ENCODE peak calls at places on chromosome 15, in four cellular contexts. P, F, I and U are unnamed samples.

GRCh38 chr15:52252781-52253180 is 42.8 kb downstream of the MYO5C start:
- DNase-seq in F (peak; percentile 95), I (no peak), P (peak; percentile 48), U (peak; percentile 94)

GRCh38 chr15:29124581-29125381 is 144.8 kb downstream of the NSMCE3 start:
- DNase-seq in I (peak; percentile 75), F (peak; percentile 79), P (no peak), U (no peak)

GRCh38 chr15:36356978-36357582 is 222.3 kb upstream of the CDIN1 start:
- DNase-seq in I (no peak), P (no peak), F (peak; percentile 98), U (no peak)

GRCh38 chr15:55407631-55407948 is 569 bp downstream of the CCPG1 start:
- DNase-seq in P (no peak), F (no peak), I (no peak), U (no peak)

GRCh38 chr15:28026764-28027713 is 72.1 kb downstream of the OCA2 start:
- DNase-seq in P (no peak), I (no peak), F (no peak), U (no peak)

GRCh38 chr15:49875392-49875791 is 243.6 kb downstream of the ATP8B4 start:
- DNase-seq in P (no peak), I (no peak), F (no peak), U (no peak)

GRCh38 chr15:51884041-51884440 is 54.6 kb downstream of the TMOD3 start:
- DNase-seq in P (no peak), I (no peak), F (no peak), U (no peak)

GRCh38 chr15:94387854-94388441 is 156.6 kb downstream of the MCTP2 start:
- DNase-seq in F (no peak), I (no peak), P (no peak), U (no peak)

GRCh38 chr15:78075490-78076230 is 1.9 kb downstream of the TBC1D2B start:
- DNase-seq in F (peak; percentile 91), P (peak; percentile 76), I (peak; percentile 77), U (no peak)

GRCh38 chr15:97598353-97598798 is 362.1 kb upstream of the ARRDC4 start:
- DNase-seq in F (no peak), I (no peak), P (no peak), U (no peak)

GRCh38 chr15:29750754-29751153 is 71.5 kb downstream of the TJP1 start:
- DNase-seq in P (no peak), I (no peak), F (peak; percentile 28), U (no peak)

GRCh38 chr15:68334661-68335124 is 57.1 kb downstream of the FEM1B start:
- DNase-seq in F (peak; percentile 91), P (no peak), I (no peak), U (no peak)

GRCh38 chr15:31254431-31255175 is 72.0 kb upstream of the KLF13 start:
- DNase-seq in P (no peak), I (no peak), F (peak; percentile 39), U (no peak)

GRCh38 chr15:25830844-25831443 is 32.2 kb downstream of the ATP10A start:
- DNase-seq in I (no peak), P (no peak), F (peak; percentile 98), U (no peak)

GRCh38 chr15:40302981-40303380 is 4.8 kb downstream of the PLCB2 start:
- DNase-seq in P (no peak), I (no peak), F (no peak), U (no peak)

GRCh38 chr15:96276438-96277210 is 53.9 kb upstream of the NR2F2 start:
- DNase-seq in P (no peak), I (no peak), F (peak; percentile 79), U (no peak)

GRCh38 chr15:99502182-99502581 is 63.6 kb upstream of the MEF2A start:
- DNase-seq in P (no peak), I (peak; percentile 23), F (no peak), U (no peak)

GRCh38 chr15:92807971-92808571 is 92.1 kb upstream of the CHD2 start:
- DNase-seq in P (peak; percentile 42), F (no peak), I (peak; percentile 67), U (no peak)

GRCh38 chr15:56168394-56168793 is 75.3 kb downstream of the RFX7 start:
- DNase-seq in P (no peak), F (peak; percentile 38), I (no peak), U (no peak)

GRCh38 chr15:39177561-39177960 is 403.3 kb upstream of the THBS1 start:
- DNase-seq in I (no peak), F (no peak), P (no peak), U (no peak)

DNA sequence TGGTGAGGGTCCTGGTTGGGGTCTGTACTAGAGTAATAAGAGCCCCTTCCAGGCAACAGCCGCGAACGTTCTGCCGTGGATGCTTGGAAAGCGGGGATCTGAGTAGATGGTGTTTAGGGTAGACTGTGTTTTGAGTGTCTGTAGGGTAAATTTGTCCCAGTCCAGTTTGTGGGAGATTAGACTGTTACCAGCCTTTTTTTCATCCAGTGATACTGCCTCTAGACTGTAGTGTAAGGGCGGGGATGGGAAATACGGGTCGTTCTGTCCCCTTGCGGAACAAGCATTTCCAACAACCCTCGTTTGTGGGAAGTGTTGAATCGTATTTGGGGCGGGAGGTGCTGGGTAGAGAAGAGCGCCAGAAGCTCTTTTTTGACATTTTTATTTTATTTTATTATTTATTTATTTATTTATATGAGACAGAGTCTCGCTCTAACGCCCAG is 434 bp downstream of the HAUS2 start:
- DNase-seq in F (peak; percentile 27), P (peak; percentile 23), I (no peak), U (no peak)
- H3K4me1 ChIP-seq in F (peaks cover 4% of the 10 kb centered on the region), P (peaks cover 46% of the 10 kb centered on the region), I (no peaks in the 10 kb centered on the region), U (peaks cover 27% of the 10 kb centered on the region)

DNA sequence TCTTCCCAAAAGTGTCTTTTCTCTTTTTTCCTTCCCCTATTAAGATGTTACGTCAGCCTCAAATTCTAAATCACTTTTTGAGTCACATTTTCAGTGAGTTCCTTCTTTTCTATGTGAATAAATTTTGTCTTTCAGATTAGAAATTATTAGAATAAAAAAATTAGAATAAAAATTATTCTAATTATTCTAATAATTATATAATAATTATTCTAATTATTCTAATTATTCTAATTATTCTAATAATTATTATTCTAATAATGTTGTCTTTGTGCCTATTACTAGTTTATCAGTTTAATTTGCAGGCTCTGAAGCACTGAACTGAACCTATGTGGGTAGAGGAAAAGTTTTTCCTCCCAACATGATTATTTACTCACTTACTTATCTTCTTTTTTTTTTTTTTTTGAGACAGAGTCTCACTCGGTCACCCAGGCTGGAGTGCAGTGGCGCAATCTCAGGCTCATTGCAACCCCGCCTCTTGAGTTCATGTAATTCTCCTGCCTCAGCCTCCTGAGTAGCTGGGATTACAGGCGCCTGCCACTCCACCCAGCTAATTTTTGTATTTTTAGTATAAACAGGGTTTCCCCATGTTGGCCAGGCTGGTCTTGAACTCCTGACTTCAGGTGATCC is 39.8 kb upstream of the C15orf39 start:
- DNase-seq in F (no peak), I (no peak), P (peak; percentile 91), U (no peak)
- H3K4me1 ChIP-seq in F (no peaks in the 10 kb centered on the region), I (peaks cover 5% of the 10 kb centered on the region), P (peaks cover 8% of the 10 kb centered on the region), U (no peaks in the 10 kb centered on the region)

DNA sequence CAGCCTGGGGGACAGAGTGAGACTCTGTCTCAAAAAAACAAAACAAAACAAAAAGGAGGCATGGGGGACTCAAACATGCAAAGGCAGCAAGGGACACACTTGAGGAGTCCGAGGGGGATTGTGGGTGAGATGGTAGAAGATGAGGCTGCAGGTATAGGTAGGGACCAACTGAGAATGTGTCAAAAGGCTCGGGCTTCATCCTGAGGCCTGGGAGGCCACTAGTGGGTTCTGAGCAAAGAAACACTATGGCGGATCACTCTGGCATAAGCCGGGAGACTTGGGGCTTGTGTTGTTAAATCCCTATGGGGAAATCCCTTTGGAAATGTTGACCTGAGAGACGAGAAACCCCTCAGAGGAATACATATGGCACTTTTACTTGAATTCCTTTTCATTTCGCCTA is 21.2 kb downstream of the ZNF710 start:
- DNase-seq in P (peak; percentile 9), I (peak; percentile 35), F (no peak), U (no peak)
- H3K4me1 ChIP-seq in P (peaks cover 42% of the 10 kb centered on the region), I (peaks cover 7% of the 10 kb centered on the region), F (no peaks in the 10 kb centered on the region), U (peaks cover 2% of the 10 kb centered on the region)

GRCh38 chr15:65695073-65695472 is 73.3 kb downstream of the SLC24A1 start:
- DNase-seq in F (no peak), P (no peak), I (no peak), U (no peak)
- H3K4me1 ChIP-seq in F (no peaks in the 10 kb centered on the region), P (no peaks in the 10 kb centered on the region), I (no peaks in the 10 kb centered on the region), U (no peaks in the 10 kb centered on the region)

DNA sequence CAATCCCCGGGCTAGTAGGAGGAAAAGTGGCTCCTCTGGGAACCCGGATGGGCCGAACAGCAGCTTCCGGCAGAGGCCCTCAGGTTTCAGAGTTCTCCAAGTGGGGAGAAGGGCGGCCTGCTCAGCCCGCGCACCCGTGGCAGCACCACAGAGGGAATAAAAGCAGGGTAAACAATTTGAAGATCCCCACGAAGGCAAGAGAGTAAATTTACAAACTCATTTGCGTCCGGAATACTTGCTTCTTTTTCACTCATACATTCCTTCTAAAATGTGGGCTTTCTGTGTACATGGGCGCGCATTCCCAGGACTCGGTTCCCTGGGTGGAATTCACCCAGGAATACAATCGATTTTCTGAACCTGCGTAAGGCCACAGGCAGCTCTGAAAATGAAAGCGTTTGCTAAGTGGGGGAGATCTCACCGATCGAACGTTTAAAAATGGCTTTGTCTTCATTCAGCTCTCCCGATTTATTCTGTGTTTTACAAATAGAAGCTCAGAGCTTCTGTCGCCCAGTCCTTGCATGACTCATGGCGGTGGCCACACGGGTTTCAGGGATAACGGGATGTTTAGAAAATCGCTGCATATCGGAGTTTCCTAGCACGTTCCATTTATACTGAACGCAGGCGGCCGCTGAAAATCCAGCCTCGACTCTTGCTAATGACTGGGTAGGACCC is 74.0 kb upstream of the POLG start:
- DNase-seq in F (no peak), P (no peak), I (no peak), U (no peak)
- H3K4me1 ChIP-seq in F (peaks cover 4% of the 10 kb centered on the region), P (peaks cover 51% of the 10 kb centered on the region), I (peaks cover 3% of the 10 kb centered on the region), U (no peaks in the 10 kb centered on the region)

GRCh38 chr15:66760968-66761722 is 59.1 kb downstream of the SMAD6 start:
- DNase-seq in P (no peak), I (no peak), F (no peak), U (no peak)
- H3K4me1 ChIP-seq in P (peaks cover 96% of the 10 kb centered on the region), I (peaks cover 11% of the 10 kb centered on the region), F (peaks cover 28% of the 10 kb centered on the region), U (peaks cover 95% of the 10 kb centered on the region)

GRCh38 chr15:89142423-89142822 is 54.2 kb downstream of the ABHD2 start:
- DNase-seq in F (no peak), P (no peak), I (no peak), U (no peak)
- H3K4me1 ChIP-seq in F (peaks cover 15% of the 10 kb centered on the region), P (peaks cover 55% of the 10 kb centered on the region), I (no peaks in the 10 kb centered on the region), U (peaks cover 21% of the 10 kb centered on the region)

DNA sequence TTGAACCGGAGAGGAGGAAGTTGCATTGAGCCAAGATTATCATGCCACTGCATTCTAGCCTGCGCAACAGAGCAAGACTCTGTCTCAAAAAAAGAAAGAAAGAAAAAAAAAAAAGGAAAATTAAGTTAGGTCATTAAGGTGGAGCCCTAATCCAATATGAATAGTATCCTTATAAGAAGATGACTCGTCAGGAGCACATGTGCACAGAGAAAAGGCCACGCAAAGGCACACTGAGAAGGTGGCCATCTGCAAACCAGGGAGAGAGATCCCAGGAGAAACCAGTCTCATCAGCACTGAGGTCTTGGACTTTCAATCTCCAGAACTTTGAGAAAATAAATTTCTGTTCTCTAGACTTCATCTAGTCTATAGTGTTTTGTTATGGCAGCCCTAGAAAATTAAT is 3.8 kb downstream of the SQOR start:
- DNase-seq in P (no peak), F (no peak), I (no peak), U (no peak)
- H3K4me1 ChIP-seq in P (peaks cover 82% of the 10 kb centered on the region), F (peaks cover 42% of the 10 kb centered on the region), I (no peaks in the 10 kb centered on the region), U (peaks cover 50% of the 10 kb centered on the region)

GRCh38 chr15:63233667-63234419 is 43.6 kb upstream of the APH1B start:
- DNase-seq in F (peak; percentile 89), P (no peak), I (no peak), U (no peak)
- H3K4me1 ChIP-seq in F (peaks cover 36% of the 10 kb centered on the region), P (peaks cover 70% of the 10 kb centered on the region), I (no peaks in the 10 kb centered on the region), U (no peaks in the 10 kb centered on the region)